ENCODE peak calls at places on chromosomes 2 and 18, in seven cellular contexts. L is G401; N is breast epithelium; H is CD8-positive, alpha-beta T cell; O is RPMI7951; A is NCI-H460; U is T follicular helper cell. S is an unnamed sample.

GRCh38 chr2:11104794-11105660 is 50.2 kb upstream of the SLC66A3 start:
- DNase-seq in L (no peak), N (no peak), H (no peak), O (no peak), A (no peak), U (no peak), S (no peak)

GRCh38 chr2:47301731-47302130 is 101.2 kb upstream of the MSH2 start:
- DNase-seq in L (no peak), N (no peak), H (no peak), O (no peak), A (no peak), U (no peak), S (no peak)

GRCh38 chr2:224586127-224586702 is 1.1 kb upstream of the CUL3 start:
- DNase-seq in L (no peak), N (no peak), H (no peak), O (no peak), A (no peak), U (no peak), S (no peak)

GRCh38 chr2:169189123-169189522 is 119.8 kb downstream of the DHRS9 start:
- DNase-seq in L (no peak), N (no peak), H (no peak), O (no peak), A (no peak), U (no peak), S (no peak)

GRCh38 chr2:100733344-100734187 is 86.4 kb upstream of the NPAS2 start:
- DNase-seq in L (no peak), N (no peak), H (no peak), O (peak; percentile 83), A (peak; percentile 90), U (no peak), S (no peak)

GRCh38 chr2:205700331-205701132 is 18.2 kb downstream of the NRP2 start:
- DNase-seq in L (no peak), N (no peak), H (no peak), O (peak; percentile 98), A (no peak), U (no peak), S (no peak)

GRCh38 chr2:135839713-135840112 is 2.7 kb upstream of the LCT start:
- DNase-seq in L (no peak), N (no peak), H (no peak), O (peak; percentile 79), A (no peak), U (no peak), S (no peak)

GRCh38 chr2:29307522-29307921 is 192.3 kb downstream of the CLIP4 start:
- DNase-seq in L (no peak), N (no peak), H (no peak), O (no peak), A (no peak), U (no peak), S (no peak)

GRCh38 chr2:238596571-238597551 is 170.1 kb downstream of the ASB1 start:
- DNase-seq in L (peak; percentile 5), N (no peak), H (no peak), O (peak; percentile 99), A (peak; percentile 12), U (no peak), S (peak; percentile 48)

GRCh38 chr18:3015203-3015590 is 2.3 kb upstream of the LPIN2 start:
- DNase-seq in L (peak; percentile 17), N (no peak), H (no peak), O (peak; percentile 66), A (no peak), U (no peak), S (peak; percentile 81)

GRCh38 chr2:227780981-227781630 is 32.5 kb upstream of the CCL20 start:
- DNase-seq in L (no peak), N (no peak), H (no peak), O (no peak), A (peak; percentile 30), U (no peak), S (no peak)

GRCh38 chr2:178870703-178871102 is 63.5 kb upstream of the TTN start:
- DNase-seq in L (no peak), N (no peak), H (no peak), O (peak; percentile 74), A (no peak), U (no peak), S (peak; percentile 88)

GRCh38 chr2:23843051-23843976 is 83.6 kb downstream of the ATAD2B start:
- DNase-seq in L (no peak), N (no peak), H (no peak), O (no peak), A (no peak), U (no peak), S (no peak)

GRCh38 chr2:18479901-18480369 is 80.5 kb downstream of the RDH14 start:
- DNase-seq in L (no peak), N (no peak), H (no peak), O (no peak), A (no peak), U (no peak), S (no peak)

GRCh38 chr2:219998099-219998498 is 370.7 kb downstream of the SLC4A3 start:
- DNase-seq in L (no peak), N (no peak), H (no peak), O (no peak), A (no peak), U (no peak), S (no peak)

GRCh38 chr18:2948038-2948437 is 64.9 kb downstream of the LPIN2 start:
- DNase-seq in L (peak; percentile 74), N (no peak), H (no peak), O (peak; percentile 15), A (no peak), U (no peak), S (peak; percentile 11)

GRCh38 chr2:10533811-10534321 is 85.7 kb upstream of the ODC1 start:
- DNase-seq in L (no peak), N (no peak), H (no peak), O (peak; percentile 85), A (no peak), U (no peak), S (no peak)

GRCh38 chr2:47269316-47270232 is 114.5 kb upstream of the STPG4 start:
- DNase-seq in L (peak; percentile 26), N (no peak), H (no peak), O (peak; percentile 99), A (peak; percentile 81), U (no peak), S (peak; percentile 95)

GRCh38 chr2:3466482-3466863 is 52.9 kb downstream of the ADI1 start:
- DNase-seq in L (no peak), N (no peak), H (no peak), O (no peak), A (no peak), U (no peak), S (no peak)

GRCh38 chr2:26534098-26534864 is 56.4 kb upstream of the OTOF start:
- DNase-seq in L (no peak), N (no peak), H (no peak), O (no peak), A (no peak), U (no peak), S (no peak)

GRCh38 chr18:77444385-77444784 is 194.7 kb downstream of the GALR1 start:
- DNase-seq in L (no peak), N (no peak), H (no peak), O (no peak), A (no peak), U (no peak), S (no peak)

GRCh38 chr2:222572264-222572721 is 83.6 kb downstream of the FARSB start:
- DNase-seq in L (no peak), N (no peak), H (no peak), O (peak; percentile 37), A (no peak), U (no peak), S (no peak)

GRCh38 chr2:59276033-59276432 is 1034.9 kb upstream of the FANCL start:
- DNase-seq in L (no peak), N (no peak), H (no peak), O (no peak), A (no peak), U (no peak), S (no peak)

GRCh38 chr2:199810422-199811250 is 40.4 kb downstream of the FTCDNL1 start:
- DNase-seq in L (no peak), N (no peak), H (no peak), O (peak; percentile 19), A (no peak), U (no peak), S (no peak)

GRCh38 chr2:102417946-102418345 is 5.0 kb upstream of the IL18RAP start:
- DNase-seq in L (no peak), N (no peak), H (no peak), O (no peak), A (no peak), U (no peak), S (no peak)

GRCh38 chr2:74958277-74959105 is at the start of gene POLE4:
- DNase-seq in L (peak; percentile 82), N (peak; percentile 92), H (peak; percentile 89), O (peak; percentile 87), A (peak; percentile 87), U (peak; percentile 88), S (peak; percentile 88)

GRCh38 chr2:28102455-28102874 is 211.9 kb downstream of the BABAM2 start:
- DNase-seq in L (no peak), N (no peak), H (no peak), O (peak; percentile 91), A (no peak), U (no peak), S (no peak)

GRCh38 chr18:42533010-42533409 is 578.0 kb downstream of the PIK3C3 start:
- DNase-seq in L (no peak), N (no peak), H (no peak), O (no peak), A (no peak), U (no peak), S (no peak)

GRCh38 chr18:67425724-67426123 is 90.8 kb downstream of the DSEL start:
- DNase-seq in L (no peak), N (no peak), H (no peak), O (peak; percentile 94), A (no peak), U (no peak), S (peak; percentile 86)

GRCh38 chr2:223768179-223768578 is 69.2 kb downstream of the AP1S3 start:
- DNase-seq in L (no peak), N (no peak), H (no peak), O (no peak), A (no peak), U (no peak), S (no peak)

GRCh38 chr2:178874529-178875240 is 67.5 kb upstream of the TTN start:
- DNase-seq in L (peak; percentile 30), N (no peak), H (no peak), O (peak; percentile 39), A (no peak), U (no peak), S (no peak)

GRCh38 chr2:55518846-55519167 is 711 bp upstream of the CFAP36 start:
- DNase-seq in L (peak; percentile 40), N (no peak), H (no peak), O (peak; percentile 24), A (no peak), U (no peak), S (peak; percentile 27)

GRCh38 chr2:166417669-166418068 is 41.9 kb upstream of the SCN9A start:
- DNase-seq in L (no peak), N (no peak), H (no peak), O (peak; percentile 55), A (peak; percentile 62), U (no peak), S (peak; percentile 54)

GRCh38 chr18:56115072-56116038 is 523.0 kb downstream of the TXNL1 start:
- DNase-seq in L (no peak), N (no peak), H (no peak), O (peak; percentile 71), A (no peak), U (no peak), S (no peak)

GRCh38 chr2:15768142-15769088 is 171.9 kb upstream of the MYCN start:
- DNase-seq in L (no peak), N (no peak), H (no peak), O (no peak), A (no peak), U (no peak), S (no peak)